ENCODE peak calls at places on chromosome 19, in seven cellular contexts. R is heart right ventricle, Q is aorta, P is psoas muscle, H is body of pancreas, M is left lung, L is RWPE1. D is an unnamed sample.

GRCh38 chr19:41740415-41741243 is 14.7 kb upstream of the CEACAM6 start:
- DNase-seq in R (no peak), Q (no peak), P (no peak), H (no peak), M (no peak), L (no peak), D (no peak)

GRCh38 chr19:42285988-42286348 is 16.0 kb upstream of the PRR19 start:
- DNase-seq in R (no peak), Q (no peak), P (peak), H (no peak), M (no peak), L (no peak), D (no peak)

GRCh38 chr19:44904426-44904994 is 1.1 kb upstream of the APOE start:
- DNase-seq in R (no peak), Q (no peak), P (no peak), H (no peak), M (no peak), L (no peak), D (no peak)

GRCh38 chr19:15926484-15926883 is 7.8 kb downstream of the CYP4F11 start:
- DNase-seq in R (no peak), Q (no peak), P (no peak), H (peak), M (no peak), L (no peak), D (no peak)

GRCh38 chr19:16921766-16922591 is 33.2 kb downstream of the F2RL3 start:
- DNase-seq in R (no peak), Q (no peak), P (peak), H (no peak), M (peak), L (no peak), D (no peak)

GRCh38 chr19:55220525-55220924 is 8.0 kb downstream of the TMEM86B start:
- DNase-seq in R (no peak), Q (no peak), P (no peak), H (no peak), M (no peak), L (no peak), D (no peak)

GRCh38 chr19:52626915-52627314 is 11.2 kb downstream of the ZNF83 start:
- DNase-seq in R (no peak), Q (no peak), P (no peak), H (no peak), M (no peak), L (no peak), D (no peak)

GRCh38 chr19:1139126-1139525 is 34.9 kb downstream of the SBNO2 start:
- DNase-seq in R (no peak), Q (no peak), P (no peak), H (no peak), M (no peak), L (no peak), D (no peak)

GRCh38 chr19:38251564-38252051 is 4.6 kb downstream of the PPP1R14A start:
- DNase-seq in R (peak), Q (peak), P (peak), H (no peak), M (no peak), L (no peak), D (no peak)

DNA sequence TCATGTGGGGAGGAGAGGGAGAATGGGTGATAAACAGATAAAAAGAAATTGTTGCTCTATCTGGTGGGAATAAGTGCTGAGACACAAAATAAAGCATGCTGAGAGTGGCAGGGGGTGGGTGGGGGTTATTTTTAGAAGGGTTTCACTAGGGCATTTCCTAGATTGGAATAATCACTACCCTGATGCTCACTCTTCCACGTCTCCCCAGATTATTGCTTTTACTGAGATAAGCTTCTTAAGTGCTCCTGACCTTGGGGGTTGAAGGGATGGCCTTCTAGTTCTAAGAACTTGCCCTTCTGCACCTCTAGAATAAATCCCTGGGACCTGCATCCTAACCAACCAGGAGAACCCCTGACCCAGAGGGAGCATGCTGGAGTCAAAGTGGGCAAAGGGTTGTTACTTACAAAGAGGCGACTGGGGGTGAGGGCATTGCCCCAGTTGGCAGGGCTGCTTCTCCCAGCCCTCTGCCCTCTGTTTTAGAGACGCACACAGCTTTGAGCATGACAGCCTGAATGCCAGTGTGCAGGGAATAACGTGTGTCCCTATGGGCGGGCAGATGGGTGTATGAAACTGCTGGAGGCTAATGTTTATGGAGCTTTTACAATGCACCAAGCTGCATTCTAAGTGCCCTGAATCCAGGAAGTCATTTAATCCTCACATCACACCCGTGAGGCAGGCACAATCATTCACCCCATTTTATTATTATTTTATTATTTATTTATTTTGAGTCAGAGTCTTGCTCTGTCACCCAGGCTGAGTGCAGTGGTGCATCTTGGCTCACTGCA is 743 bp downstream of the RDH8 start:
- DNase-seq in R (no peak), Q (no peak), P (no peak), H (no peak), M (no peak), L (no peak), D (no peak)
- H3K27ac ChIP-seq in R (no peak), Q (no peak), P (no peak), H (no peak), M (no peak), L (no peak), D (no peak)

GRCh38 chr19:33174186-33174585 is 19.9 kb upstream of the LRP3 start:
- DNase-seq in R (no peak), Q (no peak), P (peak), H (no peak), M (no peak), L (no peak), D (no peak)

GRCh38 chr19:33175886-33176669 is 18.1 kb upstream of the LRP3 start:
- DNase-seq in R (no peak), Q (peak), P (peak), H (peak), M (no peak), L (peak), D (no peak)

GRCh38 chr19:33175156-33175782 is 18.9 kb upstream of the LRP3 start:
- DNase-seq in R (no peak), Q (peak), P (peak), H (no peak), M (no peak), L (no peak), D (no peak)

GRCh38 chr19:33176670-33177416 is 17.3 kb upstream of the LRP3 start:
- DNase-seq in R (peak), Q (peak), P (peak), H (peak), M (peak), L (peak), D (peak)

DNA sequence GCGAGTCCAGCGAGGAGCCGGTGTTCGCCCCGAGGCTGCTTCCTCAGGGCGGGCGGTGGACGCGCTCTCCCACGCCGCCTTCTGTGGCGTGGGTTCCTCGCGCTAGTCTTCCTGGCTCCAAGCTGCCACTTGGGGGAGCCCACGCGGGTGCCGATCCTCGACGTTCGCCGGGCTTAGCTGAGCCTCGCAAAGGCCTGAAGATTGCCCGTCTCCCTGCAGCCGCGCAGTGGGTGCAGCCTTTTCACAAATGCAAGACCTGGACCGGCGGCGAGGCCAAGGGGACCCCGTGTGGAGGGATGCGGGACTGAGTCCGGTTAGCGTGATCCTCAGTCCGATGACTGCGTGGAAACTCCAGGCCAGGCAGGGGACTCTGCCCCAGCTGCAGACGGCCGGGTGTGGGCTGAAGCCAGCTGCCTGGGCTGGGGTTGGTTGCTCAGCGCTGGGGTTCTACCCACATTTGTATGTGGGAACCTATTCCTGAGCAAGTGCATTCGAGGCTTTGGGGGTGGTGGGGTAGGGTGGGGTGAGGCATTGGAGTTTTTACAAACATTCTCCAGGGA is 16.6 kb upstream of the LRP3 start:
- DNase-seq in R (no peak), Q (no peak), P (no peak), H (peak), M (no peak), L (peak), D (no peak)
- H3K27ac ChIP-seq in R (peak), Q (peak), P (peak), H (peak), M (peak), L (peak), D (peak)

GRCh38 chr19:51127032-51127431 is 2.3 kb downstream of the SIGLEC9 start:
- DNase-seq in R (no peak), Q (no peak), P (no peak), H (no peak), M (no peak), L (no peak), D (no peak)

GRCh38 chr19:51125421-51126075 is 842 bp downstream of the SIGLEC9 start:
- DNase-seq in R (no peak), Q (no peak), P (no peak), H (no peak), M (peak), L (no peak), D (no peak)

GRCh38 chr19:51129716-51130115 is 5.0 kb downstream of the SIGLEC9 start:
- DNase-seq in R (no peak), Q (no peak), P (no peak), H (no peak), M (no peak), L (no peak), D (no peak)

GRCh38 chr19:51128227-51128626 is 3.5 kb downstream of the SIGLEC9 start:
- DNase-seq in R (no peak), Q (peak), P (no peak), H (no peak), M (no peak), L (no peak), D (no peak)

GRCh38 chr19:51127755-51128154 is 3.0 kb downstream of the SIGLEC9 start:
- DNase-seq in R (no peak), Q (peak), P (no peak), H (peak), M (no peak), L (no peak), D (no peak)
- H3K27ac ChIP-seq in R (no peak), Q (no peak), P (no peak), H (peak), M (peak), L (no peak), D (no peak)

GRCh38 chr19:49690073-49690655 is 752 bp upstream of the CPT1C start:
- DNase-seq in R (no peak), Q (no peak), P (no peak), H (no peak), M (no peak), L (no peak), D (no peak)
- H3K27ac ChIP-seq in R (no peak), Q (no peak), P (no peak), H (peak), M (peak), L (no peak), D (peak)

GRCh38 chr19:2411709-2412108 is 15.7 kb downstream of the TIMM13 start:
- DNase-seq in R (no peak), Q (no peak), P (no peak), H (no peak), M (no peak), L (no peak), D (no peak)
- H3K27ac ChIP-seq in R (no peak), Q (no peak), P (no peak), H (no peak), M (no peak), L (no peak), D (no peak)

DNA sequence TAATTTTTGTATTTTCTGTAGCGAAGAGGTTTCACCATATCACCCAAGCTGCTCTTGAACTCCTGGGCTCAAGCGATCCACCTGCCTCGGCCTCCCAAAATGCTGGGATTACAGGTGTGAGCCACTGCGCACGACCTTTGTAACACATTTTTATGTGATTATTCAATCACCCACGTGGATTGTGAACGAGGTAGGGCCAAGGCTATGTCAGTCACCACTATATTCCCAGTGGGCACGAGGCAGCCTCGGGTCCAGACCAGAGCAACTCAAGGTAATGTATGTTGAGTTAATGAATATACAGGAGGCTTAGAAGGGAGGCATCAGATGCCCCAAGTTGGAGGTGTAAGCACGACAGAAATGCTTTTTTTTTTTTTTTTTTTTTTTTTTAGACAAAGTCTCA is 8.9 kb downstream of the PTGIR start:
- DNase-seq in R (no peak), Q (peak), P (peak), H (no peak), M (no peak), L (no peak), D (no peak)
- H3K27ac ChIP-seq in R (no peak), Q (no peak), P (no peak), H (no peak), M (no peak), L (no peak), D (no peak)

GRCh38 chr19:35045667-35046300 is 4.3 kb downstream of the HPN start:
- DNase-seq in R (no peak), Q (peak), P (no peak), H (peak), M (peak), L (peak), D (peak)
- H3K27ac ChIP-seq in R (no peak), Q (no peak), P (peak), H (peak), M (no peak), L (no peak), D (peak)

GRCh38 chr19:58571575-58571947 is 1.6 kb downstream of the MZF1 start:
- DNase-seq in R (no peak), Q (peak), P (no peak), H (no peak), M (no peak), L (no peak), D (no peak)
- H3K27ac ChIP-seq in R (no peak), Q (no peak), P (no peak), H (no peak), M (peak), L (peak), D (no peak)

DNA sequence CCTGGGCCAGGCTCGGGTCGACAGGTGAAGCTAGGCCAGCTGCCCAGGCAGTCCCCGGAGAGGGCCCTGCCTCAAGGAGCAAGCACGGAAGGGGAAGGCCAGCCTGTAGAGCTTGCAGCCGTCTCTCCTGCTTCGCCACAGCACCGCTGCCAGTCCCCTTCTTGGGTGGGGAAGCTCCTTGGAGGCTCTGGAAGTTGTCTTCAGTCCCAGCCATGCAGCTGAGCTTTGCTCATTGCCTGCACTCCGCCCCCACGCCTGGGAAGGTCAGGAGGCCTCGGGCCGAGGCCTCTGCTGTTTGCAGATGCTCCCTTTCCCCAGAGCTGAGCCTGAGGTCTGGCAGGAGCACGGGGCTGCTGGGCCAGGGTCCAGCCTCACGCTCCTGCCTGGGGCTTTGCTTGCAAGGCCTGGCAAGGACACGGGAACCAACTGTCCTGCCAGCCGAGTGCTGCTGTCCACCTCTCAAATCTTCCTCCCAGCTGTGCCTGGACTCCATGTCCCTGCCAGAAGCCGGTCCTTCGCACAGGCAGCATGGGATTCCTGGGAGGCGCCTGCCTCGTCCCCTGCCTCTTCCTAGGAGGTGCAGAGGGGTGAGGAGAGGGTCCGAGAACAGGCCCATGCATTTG is 13.3 kb downstream of the PLEKHF1 start:
- DNase-seq in R (peak), Q (peak), P (peak), H (peak), M (peak), L (no peak), D (peak)
- H3K27ac ChIP-seq in R (peak), Q (no peak), P (peak), H (no peak), M (no peak), L (no peak), D (peak)